ENCODE peak calls at places on chromosomes 5 and 9, in six cellular contexts. T is NT2/D1, W is PC-3, M is trophoblast cell, A is endothelial cell of umbilical vein, B is neural progenitor cell. I is an unnamed sample.

GRCh38 chr9:122463828-122464632 is 13.7 kb downstream of the OR1J1 start:
- DNase-seq in B (peak; percentile 29), A (no peak), M (no peak), W (peak; percentile 50), T (peak; percentile 27), I (no peak)

GRCh38 chr5:127957183-127957582 is 126.4 kb upstream of the SLC12A2 start:
- DNase-seq in W (peak; percentile 62), M (peak; percentile 74), B (no peak), A (peak; percentile 52), T (no peak), I (peak; percentile 28)

GRCh38 chr5:146151970-146152369 is 30.5 kb downstream of the LARS1 start:
- DNase-seq in B (no peak), M (no peak), W (no peak), T (no peak), A (no peak), I (no peak)

GRCh38 chr5:69414885-69415583 is at the start of gene MARVELD2:
- DNase-seq in B (peak; percentile 90), W (peak; percentile 90), T (peak; percentile 46), M (peak; percentile 86), A (peak; percentile 63), I (peak; percentile 81)

GRCh38 chr5:56838409-56839039 is 23.2 kb downstream of the MAP3K1 start:
- DNase-seq in W (peak; percentile 64), M (no peak), B (peak; percentile 65), T (no peak), A (peak; percentile 84), I (peak; percentile 86)

GRCh38 chr9:75930766-75931311 is 40.4 kb downstream of the PCSK5 start:
- DNase-seq in M (no peak), T (no peak), B (peak; percentile 37), A (no peak), W (no peak), I (peak; percentile 48)

GRCh38 chr5:66306105-66306843 is 162.2 kb downstream of the SREK1 start:
- DNase-seq in M (peak; percentile 54), B (peak; percentile 77), T (peak; percentile 43), W (peak; percentile 57), A (peak; percentile 72), I (peak; percentile 85)

GRCh38 chr5:75656311-75657003 is 45.2 kb downstream of the ANKDD1B start:
- DNase-seq in M (no peak), A (peak; percentile 42), W (no peak), T (no peak), B (no peak), I (peak; percentile 49)

GRCh38 chr9:7640205-7640604 is 159.4 kb downstream of the DMAC1 start:
- DNase-seq in B (no peak), A (no peak), M (no peak), W (no peak), T (no peak), I (no peak)

GRCh38 chr9:2241875-2242741 is 227.0 kb downstream of the SMARCA2 start:
- DNase-seq in M (peak; percentile 80), T (peak; percentile 93), W (peak; percentile 71), A (peak; percentile 87), B (peak; percentile 94), I (peak; percentile 92)

GRCh38 chr9:2235623-2236022 is 220.5 kb downstream of the SMARCA2 start:
- DNase-seq in W (no peak), A (no peak), M (no peak), T (no peak), B (no peak), I (no peak)

GRCh38 chr9:2242778-2243395 is 227.7 kb downstream of the SMARCA2 start:
- DNase-seq in A (peak; percentile 6), B (peak; percentile 9), M (no peak), T (no peak), W (no peak), I (no peak)

GRCh38 chr9:2243666-2244555 is 228.8 kb downstream of the SMARCA2 start:
- DNase-seq in W (peak; percentile 36), T (no peak), B (no peak), A (peak; percentile 59), M (no peak), I (peak; percentile 47)

GRCh38 chr9:2241461-2241874 is 226.3 kb downstream of the SMARCA2 start:
- DNase-seq in M (no peak), W (no peak), T (peak; percentile 84), B (peak; percentile 93), A (peak; percentile 87), I (no peak)
- H3K4me3 ChIP-seq in M (no peak overlapping the region), W (peak overlapping the region; percentile 61), T (peak overlapping the region; percentile 64), B (peak overlapping the region; percentile 35), A (peak overlapping the region; percentile 67), I (peak overlapping the region; percentile 82)

GRCh38 chr9:123860603-123861002 is 69.3 kb downstream of the DENND1A start:
- DNase-seq in W (no peak), M (no peak), B (peak; percentile 55), A (no peak), T (no peak), I (no peak)

GRCh38 chr9:123864291-123864690 is 65.6 kb downstream of the DENND1A start:
- DNase-seq in B (peak; percentile 54), T (no peak), W (no peak), A (no peak), M (no peak), I (no peak)

GRCh38 chr9:123861086-123861707 is 68.7 kb downstream of the DENND1A start:
- DNase-seq in T (no peak), A (no peak), B (peak; percentile 86), M (no peak), W (no peak), I (no peak)

GRCh38 chr9:123865226-123865625 is 64.7 kb downstream of the DENND1A start:
- DNase-seq in W (no peak), M (no peak), T (no peak), A (no peak), B (peak; percentile 32), I (no peak)

DNA sequence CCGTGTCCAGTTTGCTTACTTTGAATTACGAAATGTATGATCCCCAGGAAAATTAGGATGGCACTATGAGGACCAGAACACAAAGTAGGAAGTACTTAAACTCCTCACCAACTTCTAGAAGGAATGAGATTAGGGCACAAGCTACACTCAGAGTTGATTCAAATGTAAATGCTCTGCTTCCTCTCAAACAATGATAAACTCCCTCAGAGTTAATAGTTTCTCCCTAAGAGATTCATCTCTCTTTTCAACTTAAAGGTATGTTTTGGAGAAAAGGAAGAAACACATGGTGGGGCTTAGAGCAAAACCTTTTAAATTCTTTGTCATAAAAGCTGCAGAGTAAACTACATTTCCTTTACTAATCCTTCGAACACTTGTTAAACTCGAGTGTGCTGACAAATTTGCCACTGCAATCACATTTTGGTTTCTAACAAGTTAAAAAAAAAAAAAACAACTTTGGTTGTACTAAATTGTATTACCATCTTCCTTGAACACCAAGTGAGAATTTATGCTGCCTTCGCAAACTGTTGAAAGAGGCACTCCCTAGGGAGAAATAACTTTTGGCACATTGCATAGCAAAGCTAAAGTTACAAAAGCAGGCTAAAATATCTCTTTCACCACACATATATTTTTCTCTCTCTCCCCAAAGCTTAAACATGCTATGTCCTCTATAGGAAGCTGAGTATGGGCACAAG is 66.6 kb downstream of the DENND1A start:
- DNase-seq in B (peak; percentile 51), T (peak; percentile 80), M (no peak), A (no peak), W (no peak), I (peak; percentile 76)
- H3K4me1 ChIP-seq in B (peaks cover 97% of the 10 kb centered on the region), T (peaks cover 3% of the 10 kb centered on the region), M (peaks cover 2% of the 10 kb centered on the region), A (no peaks in the 10 kb centered on the region), W (no peaks in the 10 kb centered on the region), I (peaks cover 29% of the 10 kb centered on the region)

GRCh38 chr5:132274050-132274869 is 16.8 kb downstream of the PDLIM4 start:
- DNase-seq in W (no peak), B (no peak), M (no peak), T (no peak), A (no peak), I (no peak)

GRCh38 chr5:132271251-132272246 is 14.1 kb downstream of the PDLIM4 start:
- DNase-seq in A (no peak), B (no peak), W (no peak), M (no peak), T (no peak), I (no peak)

GRCh38 chr5:132272341-132273210 is 15.1 kb downstream of the PDLIM4 start:
- DNase-seq in B (peak; percentile 65), T (peak; percentile 44), M (peak; percentile 29), A (peak; percentile 70), W (peak; percentile 56), I (peak; percentile 78)

GRCh38 chr5:132275367-132276220 is 18.1 kb downstream of the PDLIM4 start:
- DNase-seq in B (no peak), M (no peak), W (no peak), A (no peak), T (no peak), I (no peak)

GRCh38 chr5:132273631-132274030 is 16.1 kb downstream of the PDLIM4 start:
- DNase-seq in A (no peak), M (no peak), W (no peak), T (no peak), B (no peak), I (no peak)
- H3K9ac ChIP-seq in A (no peak overlapping the region), M (no peak overlapping the region), W (no peak overlapping the region), T (no peak overlapping the region), B (no peak overlapping the region), I (no peak overlapping the region)

GRCh38 chr5:95728494-95729114 is 2.5 kb upstream of the RHOBTB3 start:
- DNase-seq in W (peak; percentile 31), M (peak; percentile 45), B (no peak), T (no peak), A (no peak), I (no peak)

GRCh38 chr5:95729115-95730010 is 1.8 kb upstream of the RHOBTB3 start:
- DNase-seq in A (no peak), W (no peak), M (no peak), B (no peak), T (no peak), I (no peak)

GRCh38 chr5:95731571-95732554 is 727 bp downstream of the RHOBTB3 start:
- DNase-seq in A (peak; percentile 47), B (peak; percentile 61), W (peak; percentile 18), M (no peak), T (no peak), I (peak; percentile 56)

GRCh38 chr5:95730730-95731570 is at the start of gene RHOBTB3:
- DNase-seq in B (peak; percentile 89), T (peak; percentile 51), W (peak; percentile 76), M (peak; percentile 22), A (peak; percentile 88), I (peak; percentile 95)

DNA sequence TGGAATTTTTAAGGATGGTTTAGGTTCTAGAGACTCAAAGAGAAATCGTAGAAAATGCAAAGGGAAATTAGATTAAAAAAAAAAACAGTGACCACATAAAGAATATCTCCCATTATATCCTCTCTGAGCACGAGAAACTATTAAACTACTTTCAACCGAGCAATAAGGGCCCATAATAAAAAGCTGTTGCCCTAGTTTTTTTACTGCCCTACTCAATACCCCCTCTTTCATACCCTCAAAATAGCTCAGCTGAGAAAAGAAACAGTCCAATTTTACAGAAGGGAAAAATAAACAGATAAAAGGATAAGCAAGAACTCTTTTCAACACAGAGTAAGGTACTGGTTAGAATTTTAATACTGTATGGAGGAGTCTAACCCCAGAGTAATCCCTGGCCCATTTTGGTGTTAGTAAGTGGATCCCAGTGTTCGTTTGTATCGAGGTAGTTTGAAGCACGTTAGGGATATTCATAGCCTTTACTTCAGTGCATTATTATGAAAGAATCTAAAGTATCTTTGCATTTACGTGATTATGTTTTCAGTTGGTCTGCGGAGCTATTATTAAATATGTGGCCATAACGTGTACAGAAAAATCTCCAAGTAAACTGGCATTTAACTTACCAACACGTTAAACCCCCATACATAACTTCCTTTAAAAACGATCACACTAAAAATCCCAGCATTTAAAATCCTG is 980 bp upstream of the RHOBTB3 start:
- DNase-seq in A (no peak), W (no peak), T (no peak), M (no peak), B (no peak), I (no peak)
- H3K4me3 ChIP-seq in A (peak overlapping the region; percentile 74), W (peak overlapping the region; percentile 90), T (peak overlapping the region; percentile 76), M (no peak overlapping the region), B (peak overlapping the region; percentile 66), I (peak overlapping the region; percentile 99)